ENCODE peak calls at places on chromosomes 4 and X, in nine cellular contexts. K is choroid plexus epithelial cell, Q is HT1080, X is right atrium auricular region, S is B cell, E is EL, F is memory B cell, H is pancreas, I is left ventricle myocardium superior. T is an unnamed sample.
A peak's percentile ranks its signal among the peaks of the same experiment; 100 is the strongest.

GRCh38 chr4:80202784-80203553 is 5.7 kb downstream of the PRDM8 start:
- DNase-seq in K (peak; percentile 35), Q (no peak), X (no peak), S (peak; percentile 82), E (peak; percentile 43), F (peak; percentile 57), H (peak; percentile 32), I (peak; percentile 63), T (peak; percentile 57)

GRCh38 chrX:46327229-46328081 is 217.8 kb downstream of the ZNF674 start:
- DNase-seq in K (peak; percentile 16), Q (peak; percentile 83), X (no peak), S (no peak), E (peak; percentile 75), F (no peak), H (peak; percentile 57), I (peak; percentile 37), T (no peak)

GRCh38 chr4:11503166-11503565 is 74.5 kb upstream of the HS3ST1 start:
- DNase-seq in K (no peak), Q (no peak), X (no peak), S (no peak), E (no peak), F (no peak), H (peak; percentile 31), I (peak; percentile 78), T (no peak)

GRCh38 chr4:91422011-91422410 is 881.8 kb upstream of the GRID2 start:
- DNase-seq in K (no peak), Q (no peak), X (no peak), S (no peak), E (no peak), F (no peak), H (no peak), I (no peak), T (no peak)

GRCh38 chrX:119482497-119483480 is 14.5 kb downstream of the SLC25A5 start:
- DNase-seq in K (peak; percentile 56), Q (no peak), X (no peak), S (peak; percentile 73), E (peak; percentile 68), F (peak; percentile 62), H (peak; percentile 76), I (peak; percentile 81), T (peak; percentile 71)

GRCh38 chr4:2457481-2458295 is 11.2 kb upstream of the RNF4 start:
- DNase-seq in K (no peak), Q (no peak), X (no peak), S (peak; percentile 12), E (no peak), F (no peak), H (peak; percentile 69), I (no peak), T (no peak)

GRCh38 chr4:98720871-98721480 is 62.6 kb upstream of the TSPAN5 start:
- DNase-seq in K (peak; percentile 6), Q (peak; percentile 89), X (no peak), S (no peak), E (peak; percentile 52), F (no peak), H (no peak), I (no peak), T (no peak)

GRCh38 chr4:151855747-151856146 is 94.9 kb upstream of the GATB start:
- DNase-seq in K (no peak), Q (no peak), X (no peak), S (no peak), E (no peak), F (no peak), H (no peak), I (no peak), T (no peak)

GRCh38 chrX:38610839-38611238 is 49.5 kb downstream of the TSPAN7 start:
- DNase-seq in K (no peak), Q (no peak), X (no peak), S (no peak), E (no peak), F (no peak), H (no peak), I (no peak), T (no peak)

GRCh38 chrX:130079824-130080406 is 30.4 kb downstream of the ELF4 start:
- DNase-seq in K (peak; percentile 77), Q (peak; percentile 46), X (peak; percentile 62), S (no peak), E (peak; percentile 73), F (peak; percentile 43), H (no peak), I (peak; percentile 43), T (no peak)

T was measured in HL-60.